ENCODE peak calls at places on chromosomes 6 and 20, in four cellular contexts. J is HepG2, D is A549, A is K562. S is an unnamed sample.

GRCh38 chr6:15504040-15504491 is 158.8 kb downstream of the DTNBP1 start:
- DNase-seq in J (no peak), D (no peak), A (no peak), S (no peak)

GRCh38 chr20:23659989-23660837 is 22.5 kb upstream of the CST3 start:
- DNase-seq in A (peak; percentile 24), D (no peak), J (peak; percentile 73), S (no peak)

GRCh38 chr6:119350202-119351004 is 842 bp upstream of the MAN1A1 start:
- DNase-seq in D (peak; percentile 4), J (peak; percentile 33), A (peak; percentile 13), S (no peak)

GRCh38 chr6:111540971-111541719 is 58.1 kb upstream of the REV3L start:
- DNase-seq in D (no peak), A (no peak), J (no peak), S (no peak)

GRCh38 chr6:68724054-68724453 is 89.0 kb downstream of the ADGRB3 start:
- DNase-seq in A (no peak), J (no peak), D (no peak), S (no peak)

GRCh38 chr20:47262008-47262364 is 94.5 kb downstream of the ZMYND8 start:
- DNase-seq in J (no peak), A (no peak), D (no peak), S (no peak)

GRCh38 chr20:57450419-57450818 is 59.2 kb downstream of the RBM38 start:
- DNase-seq in D (no peak), A (peak; percentile 55), J (no peak), S (no peak)

GRCh38 chr6:127302728-127303675 is 36.3 kb downstream of the RNF146 start:
- DNase-seq in D (peak; percentile 44), A (peak; percentile 24), J (peak; percentile 25), S (no peak)

GRCh38 chr6:68732423-68732822 is 97.3 kb downstream of the ADGRB3 start:
- DNase-seq in J (no peak), D (no peak), A (no peak), S (no peak)

GRCh38 chr6:131636880-131637792 is at the start of gene ENPP3:
- DNase-seq in D (no peak), A (peak; percentile 52), J (peak; percentile 89), S (no peak)

GRCh38 chr6:125781307-125781868 is 9.4 kb upstream of the NCOA7 start:
- DNase-seq in J (no peak), A (peak; percentile 34), D (peak; percentile 34), S (no peak)

GRCh38 chr20:19909696-19910095 is 107.5 kb upstream of the NAA20 start:
- DNase-seq in J (no peak), A (no peak), D (no peak), S (no peak)

GRCh38 chr6:27505209-27506027 is 32.5 kb upstream of the ZNF184 start:
- DNase-seq in A (peak; percentile 83), D (peak; percentile 92), J (peak; percentile 86), S (peak; percentile 91)

GRCh38 chr20:63032861-63033634 is 26.3 kb upstream of the BHLHE23 start:
- DNase-seq in J (no peak), A (no peak), D (no peak), S (peak; percentile 52)

GRCh38 chr6:170497845-170498281 is 55.2 kb downstream of the PSMB1 start:
- DNase-seq in J (no peak), A (no peak), D (no peak), S (peak; percentile 61)

GRCh38 chr6:27242589-27243265 is 4.8 kb upstream of the PRSS16 start:
- DNase-seq in A (no peak), J (no peak), D (no peak), S (no peak)

GRCh38 chr6:117317261-117317660 is 51.9 kb downstream of the VGLL2 start:
- DNase-seq in D (peak; percentile 22), J (peak; percentile 39), A (peak; percentile 17), S (no peak)

GRCh38 chr20:50980851-50981713 is 22.5 kb downstream of the MOCS3 start:
- DNase-seq in D (peak; percentile 78), J (peak; percentile 79), A (peak; percentile 71), S (peak; percentile 74)

GRCh38 chr6:29451471-29452193 is 5.2 kb downstream of the OR11A1 start:
- DNase-seq in J (no peak), D (no peak), A (no peak), S (no peak)

GRCh38 chr6:168784426-168784825 is 343.4 kb downstream of the SMOC2 start:
- DNase-seq in D (no peak), J (no peak), A (no peak), S (no peak)

GRCh38 chr6:46513533-46513932 is 22.3 kb upstream of the RCAN2 start:
- DNase-seq in A (no peak), D (no peak), J (no peak), S (no peak)

GRCh38 chr6:27472182-27472616 is 706 bp downstream of the ZNF184 start:
- DNase-seq in J (peak; percentile 62), D (peak; percentile 82), A (peak; percentile 61), S (peak; percentile 49)

GRCh38 chr6:82641677-82642076 is 278.1 kb downstream of the TPBG start:
- DNase-seq in A (no peak), D (no peak), J (no peak), S (no peak)

GRCh38 chr6:79724816-79725215 is 93.7 kb downstream of the SH3BGRL2 start:
- DNase-seq in A (no peak), D (no peak), J (no peak), S (no peak)

GRCh38 chr20:8535403-8536003 is 403.4 kb downstream of the PLCB1 start:
- DNase-seq in J (peak; percentile 23), D (no peak), A (peak; percentile 1), S (peak; percentile 40)

GRCh38 chr6:34472425-34472824 is 6.5 kb downstream of the PACSIN1 start:
- DNase-seq in A (no peak), D (no peak), J (no peak), S (no peak)

GRCh38 chr6:34466242-34467185 is 638 bp downstream of the PACSIN1 start:
- DNase-seq in D (no peak), J (no peak), A (no peak), S (no peak)

GRCh38 chr6:34465551-34466241 is at the start of gene PACSIN1:
- DNase-seq in J (no peak), A (peak; percentile 85), D (no peak), S (peak; percentile 73)

GRCh38 chr6:34468378-34468892 is 2.6 kb downstream of the PACSIN1 start:
- DNase-seq in A (no peak), J (no peak), D (no peak), S (no peak)

GRCh38 chr6:34469499-34469898 is 3.6 kb downstream of the PACSIN1 start:
- DNase-seq in A (no peak), D (no peak), J (no peak), S (no peak)
- TF ChIP-seq HMGXB4 in A (no peak), D (no peak), J (no peak), S (no peak)

GRCh38 chr6:136226027-136226673 is 24.0 kb downstream of the MTFR2 start:
- DNase-seq in J (peak; percentile 59), A (peak; percentile 78), D (peak; percentile 67), S (peak; percentile 36)
- TF ChIP-seq USF2 in J (no peak), A (no peak), D (no peak), S (no peak)

GRCh38 chr6:75213732-75214131 is 7.9 kb upstream of the COL12A1 start:
- DNase-seq in J (no peak), D (no peak), A (no peak), S (no peak)

GRCh38 chr6:75210885-75211739 is 5.3 kb upstream of the COL12A1 start:
- DNase-seq in J (peak; percentile 37), A (peak; percentile 55), D (peak; percentile 56), S (no peak)

GRCh38 chr6:75215291-75215690 is 9.4 kb upstream of the COL12A1 start:
- DNase-seq in A (no peak), D (no peak), J (no peak), S (no peak)

GRCh38 chr6:75211920-75212590 is 6.2 kb upstream of the COL12A1 start:
- DNase-seq in D (no peak), A (no peak), J (no peak), S (no peak)

DNA sequence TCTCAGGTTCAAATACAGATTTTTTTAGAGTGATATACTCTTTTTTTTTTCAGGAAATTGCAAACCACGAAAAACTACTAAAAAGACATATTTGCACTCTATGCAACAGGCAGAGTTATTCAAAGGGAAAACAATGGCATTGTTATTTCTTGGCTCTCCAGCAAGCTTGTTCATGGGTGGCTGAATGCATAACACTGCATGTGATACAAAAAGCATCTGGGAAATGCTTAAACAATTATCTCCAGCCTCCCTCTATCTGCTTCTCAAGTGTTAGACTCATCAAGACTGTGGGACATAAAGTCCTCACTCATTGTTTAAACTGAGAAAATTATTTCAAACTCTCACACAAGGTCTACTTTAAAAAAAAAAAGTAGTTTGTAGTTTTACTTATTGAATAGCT is 7.3 kb upstream of the COL12A1 start:
- DNase-seq in D (no peak), J (no peak), A (no peak), S (no peak)
- TF ChIP-seq HMGXB4 in D (no peak), J (no peak), A (no peak), S (no peak)

GRCh38 chr6:105322499-105323231 is 80.2 kb downstream of the PREP start:
- DNase-seq in J (no peak), D (no peak), A (no peak), S (no peak)

GRCh38 chr6:105324386-105325000 is 78.4 kb downstream of the PREP start:
- DNase-seq in D (no peak), J (no peak), A (no peak), S (no peak)

GRCh38 chr6:105330364-105330763 is 72.5 kb downstream of the PREP start:
- DNase-seq in J (no peak), A (no peak), D (no peak), S (no peak)

GRCh38 chr6:105326838-105327745 is 75.8 kb downstream of the PREP start:
- DNase-seq in J (no peak), A (no peak), D (peak; percentile 7), S (no peak)

DNA sequence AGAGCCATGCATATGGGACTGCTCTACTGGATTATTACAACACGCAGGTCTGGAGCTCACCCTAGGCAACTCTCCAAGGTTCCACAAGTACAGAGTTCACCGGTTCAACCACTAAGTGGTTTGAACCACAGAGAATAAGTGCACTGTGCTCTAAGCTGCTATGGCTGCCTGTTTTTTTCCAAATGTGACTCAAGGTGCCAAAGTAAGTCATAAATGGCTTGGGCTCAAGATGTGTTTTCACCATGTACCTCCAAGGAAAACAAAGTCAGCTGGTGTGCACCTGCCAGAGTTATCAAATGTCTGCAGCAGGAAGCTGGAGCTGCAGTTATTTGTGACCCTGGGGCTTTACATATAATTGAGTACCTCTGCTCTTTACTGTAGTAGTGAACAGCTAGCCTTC is 76.7 kb downstream of the PREP start:
- DNase-seq in D (no peak), J (peak; percentile 52), A (no peak), S (no peak)
- TF ChIP-seq USF2 in D (no peak), J (no peak), A (no peak), S (no peak)

S was measured in WTC11.